ENCODE peak calls at places on chromosome 18, in ten cellular contexts. A is AG10803, Q is T-helper 2 cell, K is astrocyte of the hippocampus, S is MG63, Y is ureter, F is putamen, Z is astrocyte of the cerebellum, X is NCI-H748 treated with DMSO at 0.1 percent for 48 hours, E is GM23248. O is an unnamed sample.

GRCh38 chr18:66560092-66560491 is 43.8 kb downstream of the CDH19 start:
- DNase-seq in A (no peak), Q (no peak), K (peak; percentile 40), S (no peak), Y (no peak), F (peak; percentile 72), Z (peak; percentile 11), X (peak; percentile 82), E (peak; percentile 9), O (peak; percentile 63)

GRCh38 chr18:13627639-13628038 is 98.7 kb downstream of the FAM210A start:
- DNase-seq in A (no peak), Q (no peak), K (no peak), S (no peak), Y (peak; percentile 30), F (no peak), Z (no peak), X (no peak), E (no peak), O (no peak)

GRCh38 chr18:24702001-24702400 is 241.6 kb downstream of the HRH4 start:
- DNase-seq in A (no peak), Q (no peak), K (no peak), S (no peak), Y (no peak), F (peak; percentile 65), Z (no peak), X (no peak), E (no peak), O (no peak)

GRCh38 chr18:55838322-55838721 is 250.3 kb upstream of the TCF4 start:
- DNase-seq in A (no peak), Q (no peak), K (no peak), S (no peak), Y (no peak), F (no peak), Z (no peak), X (no peak), E (no peak), O (no peak)

GRCh38 chr18:417495-417894 is 83.0 kb downstream of the COLEC12 start:
- DNase-seq in A (no peak), Q (no peak), K (no peak), S (no peak), Y (no peak), F (no peak), Z (no peak), X (no peak), E (no peak), O (no peak)

GRCh38 chr18:43596106-43596712 is 318.9 kb upstream of the SYT4 start:
- DNase-seq in A (peak; percentile 30), Q (peak; percentile 4), K (peak; percentile 40), S (no peak), Y (no peak), F (peak; percentile 32), Z (peak; percentile 12), X (peak; percentile 79), E (peak; percentile 45), O (peak; percentile 48)

GRCh38 chr18:46340716-46341115 is 236.5 kb downstream of the HAUS1 start:
- DNase-seq in A (no peak), Q (no peak), K (no peak), S (no peak), Y (no peak), F (no peak), Z (no peak), X (no peak), E (no peak), O (no peak)

GRCh38 chr18:50853863-50854271 is 25.1 kb upstream of the ME2 start:
- DNase-seq in A (peak; percentile 46), Q (no peak), K (peak; percentile 70), S (peak; percentile 47), Y (no peak), F (no peak), Z (no peak), X (no peak), E (peak; percentile 87), O (peak; percentile 94)

GRCh38 chr18:40157120-40157519 is 1797.9 kb upstream of the PIK3C3 start:
- DNase-seq in A (no peak), Q (no peak), K (no peak), S (no peak), Y (no peak), F (no peak), Z (no peak), X (no peak), E (no peak), O (no peak)

GRCh38 chr18:52657063-52657462 is 317.1 kb downstream of the DCC start:
- DNase-seq in A (no peak), Q (no peak), K (no peak), S (no peak), Y (no peak), F (no peak), Z (no peak), X (no peak), E (no peak), O (no peak)